ENCODE peak calls at places on chromosomes 3 and 15, in six cellular contexts. H is germinal center; T is T-cell; M is Calu3; N is epithelial cell of esophagus; A is stimulated activated CD4-positive, alpha-beta T cell treated with anti-CD3 and anti-CD28 coated beads, TNF-alpha, amount 100 ng/mL, for 24 hours. U is an unnamed sample.

GRCh38 chr15:42984534-42985034 is 64.0 kb upstream of the TTBK2 start:
- DNase-seq in H (no peak), T (no peak), M (no peak), N (no peak), A (no peak), U (no peak)

GRCh38 chr15:92803852-92804609 is 96.1 kb upstream of the CHD2 start:
- DNase-seq in H (no peak), T (no peak), M (peak; percentile 95), N (peak; percentile 100), A (peak; percentile 78), U (peak; percentile 50)

GRCh38 chr3:60424942-60425341 is 826.3 kb downstream of the FHIT start:
- DNase-seq in H (no peak), T (no peak), M (no peak), N (no peak), A (no peak), U (no peak)

GRCh38 chr15:70217246-70218160 is 119.8 kb upstream of the TLE3 start:
- DNase-seq in H (no peak), T (no peak), M (no peak), N (no peak), A (no peak), U (no peak)

GRCh38 chr15:57550640-57551039 is 41.1 kb upstream of the MYZAP start:
- DNase-seq in H (no peak), T (no peak), M (peak; percentile 61), N (peak; percentile 30), A (no peak), U (peak; percentile 36)

GRCh38 chr15:73928241-73928579 is 1.9 kb downstream of the LOXL1 start:
- DNase-seq in H (no peak), T (no peak), M (no peak), N (no peak), A (no peak), U (no peak)

GRCh38 chr3:71779674-71780377 is 5.1 kb downstream of the PROK2 start:
- DNase-seq in H (no peak), T (no peak), M (no peak), N (no peak), A (no peak), U (no peak)

GRCh38 chr3:53161820-53162671 is 1.0 kb downstream of the PRKCD start:
- DNase-seq in H (peak; percentile 76), T (peak; percentile 33), M (no peak), N (peak; percentile 58), A (peak; percentile 14), U (peak; percentile 43)

GRCh38 chr15:31254431-31255175 is 72.0 kb upstream of the KLF13 start:
- DNase-seq in H (peak; percentile 21), T (no peak), M (no peak), N (no peak), A (no peak), U (peak; percentile 75)

GRCh38 chr15:94655249-94655648 is 423.9 kb downstream of the MCTP2 start:
- DNase-seq in H (no peak), T (no peak), M (no peak), N (no peak), A (no peak), U (no peak)

GRCh38 chr3:73216310-73216709 is 154.9 kb downstream of the EBLN2 start:
- DNase-seq in H (no peak), T (no peak), M (no peak), N (no peak), A (no peak), U (no peak)

GRCh38 chr3:2094941-2095340 is 3.7 kb upstream of the CNTN4 start:
- DNase-seq in H (no peak), T (no peak), M (no peak), N (no peak), A (no peak), U (no peak)

GRCh38 chr3:107387555-107387954 is 10.3 kb downstream of the CCDC54 start:
- DNase-seq in H (no peak), T (no peak), M (no peak), N (peak; percentile 14), A (no peak), U (no peak)

GRCh38 chr3:185717121-185717520 is 107.7 kb downstream of the IGF2BP2 start:
- DNase-seq in H (no peak), T (no peak), M (no peak), N (peak; percentile 81), A (no peak), U (no peak)

GRCh38 chr3:30520695-30521094 is 85.7 kb upstream of the TGFBR2 start:
- DNase-seq in H (no peak), T (no peak), M (no peak), N (no peak), A (no peak), U (no peak)

GRCh38 chr3:71629289-71630252 is 46.0 kb upstream of the FOXP1 start:
- DNase-seq in H (peak; percentile 52), T (no peak), M (no peak), N (peak; percentile 6), A (no peak), U (no peak)

GRCh38 chr3:98322101-98322500 is 31.6 kb upstream of the OR5K4 start:
- DNase-seq in H (no peak), T (no peak), M (no peak), N (no peak), A (no peak), U (no peak)

GRCh38 chr3:30984855-30985793 is 90.7 kb upstream of the GADL1 start:
- DNase-seq in H (no peak), T (no peak), M (no peak), N (no peak), A (no peak), U (peak; percentile 28)

GRCh38 chr3:72844436-72844999 is 3.7 kb downstream of the SHQ1 start:
- DNase-seq in H (no peak), T (no peak), M (no peak), N (no peak), A (no peak), U (no peak)

GRCh38 chr15:69082041-69082502 is 67.6 kb downstream of the NOX5 start:
- DNase-seq in H (no peak), T (no peak), M (no peak), N (no peak), A (no peak), U (no peak)

GRCh38 chr15:51097553-51098330 is 3.0 kb upstream of the TNFAIP8L3 start:
- DNase-seq in H (no peak), T (no peak), M (no peak), N (peak; percentile 65), A (no peak), U (no peak)

GRCh38 chr15:63232943-63233342 is 43.5 kb downstream of the RAB8B start:
- DNase-seq in H (no peak), T (no peak), M (no peak), N (peak; percentile 57), A (no peak), U (no peak)

GRCh38 chr3:8741581-8742355 is 8.2 kb downstream of the CAV3 start:
- DNase-seq in H (no peak), T (no peak), M (peak; percentile 56), N (peak; percentile 81), A (no peak), U (no peak)

GRCh38 chr15:40511093-40511471 is 40.3 kb downstream of the CHST14 start:
- DNase-seq in H (peak; percentile 71), T (peak; percentile 17), M (no peak), N (no peak), A (no peak), U (peak; percentile 23)

GRCh38 chr15:38514601-38515000 is 50.0 kb downstream of the RASGRP1 start:
- DNase-seq in H (peak; percentile 40), T (no peak), M (no peak), N (no peak), A (no peak), U (no peak)

U was measured in small intestine.